ENCODE peak calls at places on chromosome 6, in ten cellular contexts. C, W, O, X, Z, R, L, A, B and H are unnamed samples.

GRCh38 chr6:95318137-95318536 is 259.2 kb upstream of the MANEA start:
- DNase-seq in C (no peak), W (no peak), O (no peak), X (no peak), Z (no peak), R (no peak), L (no peak), A (no peak), B (no peak), H (no peak)

GRCh38 chr6:27133281-27134227 is 113.9 kb upstream of the PRSS16 start:
- DNase-seq in C (peak), W (no peak), O (peak), X (peak), Z (peak), R (peak), L (peak), A (peak), B (peak), H (peak)

GRCh38 chr6:170066679-170067078 is 224.2 kb downstream of the DLL1 start:
- DNase-seq in C (no peak), W (no peak), O (no peak), X (no peak), Z (no peak), R (no peak), L (no peak), A (no peak), B (no peak), H (no peak)

GRCh38 chr6:52720301-52720700 is 43.0 kb downstream of the GSTA2 start:
- DNase-seq in C (no peak), W (no peak), O (no peak), X (no peak), Z (no peak), R (no peak), L (no peak), A (no peak), B (no peak), H (no peak)

GRCh38 chr6:152318278-152318677 is 318.9 kb downstream of the SYNE1 start:
- DNase-seq in C (peak), W (no peak), O (peak), X (no peak), Z (no peak), R (no peak), L (peak), A (peak), B (no peak), H (no peak)

GRCh38 chr6:130282234-130282995 is 59.7 kb upstream of the SAMD3 start:
- DNase-seq in C (no peak), W (peak), O (peak), X (no peak), Z (no peak), R (no peak), L (no peak), A (peak), B (peak), H (peak)

GRCh38 chr6:122432816-122433215 is 33.4 kb downstream of the HSF2 start:
- DNase-seq in C (no peak), W (no peak), O (peak), X (no peak), Z (no peak), R (no peak), L (no peak), A (no peak), B (no peak), H (peak)

GRCh38 chr6:170258395-170258794 is 32.5 kb downstream of the DLL1 start:
- DNase-seq in C (no peak), W (no peak), O (no peak), X (no peak), Z (no peak), R (no peak), L (no peak), A (no peak), B (no peak), H (no peak)

GRCh38 chr6:71091946-71092345 is 135.1 kb upstream of the B3GAT2 start:
- DNase-seq in C (no peak), W (no peak), O (no peak), X (no peak), Z (no peak), R (no peak), L (no peak), A (no peak), B (no peak), H (no peak)

GRCh38 chr6:155004017-155004416 is 8.9 kb downstream of the TIAM2 start:
- DNase-seq in C (no peak), W (no peak), O (no peak), X (no peak), Z (no peak), R (no peak), L (no peak), A (no peak), B (no peak), H (no peak)

GRCh38 chr6:1131285-1132079 is 180.4 kb upstream of the FOXQ1 start:
- DNase-seq in C (peak), W (peak), O (no peak), X (no peak), Z (no peak), R (no peak), L (no peak), A (peak), B (peak), H (peak)

GRCh38 chr6:18245642-18246041 is 18.7 kb downstream of the DEK start:
- DNase-seq in C (no peak), W (no peak), O (no peak), X (no peak), Z (no peak), R (no peak), L (no peak), A (no peak), B (no peak), H (no peak)

GRCh38 chr6:107329063-107329462 is 130.3 kb downstream of the PDSS2 start:
- DNase-seq in C (no peak), W (no peak), O (no peak), X (no peak), Z (no peak), R (no peak), L (no peak), A (no peak), B (no peak), H (no peak)

GRCh38 chr6:18314317-18314997 is 50.1 kb upstream of the DEK start:
- DNase-seq in C (no peak), W (no peak), O (no peak), X (no peak), Z (no peak), R (no peak), L (no peak), A (no peak), B (no peak), H (no peak)

GRCh38 chr6:169224185-169224695 is 29.4 kb downstream of the THBS2 start:
- DNase-seq in C (peak), W (no peak), O (peak), X (no peak), Z (no peak), R (no peak), L (no peak), A (peak), B (no peak), H (peak)

GRCh38 chr6:110039996-110040383 is 61.9 kb downstream of the GPR6 start:
- DNase-seq in C (peak), W (peak), O (peak), X (peak), Z (no peak), R (no peak), L (no peak), A (peak), B (peak), H (no peak)

GRCh38 chr6:160088069-160088773 is 33.4 kb upstream of the SLC22A1 start:
- DNase-seq in C (peak), W (peak), O (peak), X (no peak), Z (no peak), R (no peak), L (peak), A (peak), B (peak), H (peak)

GRCh38 chr6:170051229-170052172 is 239.4 kb downstream of the DLL1 start:
- DNase-seq in C (no peak), W (no peak), O (no peak), X (peak), Z (no peak), R (no peak), L (no peak), A (no peak), B (no peak), H (no peak)

DNA sequence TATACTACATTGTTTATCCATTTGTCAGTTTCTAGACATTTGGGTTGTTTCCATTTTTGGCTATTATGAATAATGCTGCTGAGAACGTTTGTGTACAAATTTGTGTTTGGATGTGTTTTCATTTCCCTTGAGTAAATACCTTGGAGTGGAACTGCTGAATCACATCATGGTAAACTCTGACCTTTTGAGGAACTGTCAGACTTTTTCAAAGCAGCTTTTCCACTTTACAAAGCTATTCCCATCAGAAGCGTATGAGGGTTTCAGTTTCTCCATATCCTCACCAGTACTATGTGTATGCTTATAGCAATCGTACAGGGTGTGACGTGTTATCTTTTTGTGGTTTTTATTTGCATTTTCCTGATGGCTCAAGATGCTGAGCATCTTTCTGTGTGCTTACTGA is 103.7 kb downstream of the MYO6 start:
- DNase-seq in C (no peak), W (no peak), O (peak), X (no peak), Z (no peak), R (no peak), L (no peak), A (peak), B (peak), H (no peak)
- H3K4me3 ChIP-seq in C (no peak), W (no peak), O (no peak), X (no peak), Z (no peak), R (no peak), L (no peak), A (no peak), B (no peak), H (no peak)

DNA sequence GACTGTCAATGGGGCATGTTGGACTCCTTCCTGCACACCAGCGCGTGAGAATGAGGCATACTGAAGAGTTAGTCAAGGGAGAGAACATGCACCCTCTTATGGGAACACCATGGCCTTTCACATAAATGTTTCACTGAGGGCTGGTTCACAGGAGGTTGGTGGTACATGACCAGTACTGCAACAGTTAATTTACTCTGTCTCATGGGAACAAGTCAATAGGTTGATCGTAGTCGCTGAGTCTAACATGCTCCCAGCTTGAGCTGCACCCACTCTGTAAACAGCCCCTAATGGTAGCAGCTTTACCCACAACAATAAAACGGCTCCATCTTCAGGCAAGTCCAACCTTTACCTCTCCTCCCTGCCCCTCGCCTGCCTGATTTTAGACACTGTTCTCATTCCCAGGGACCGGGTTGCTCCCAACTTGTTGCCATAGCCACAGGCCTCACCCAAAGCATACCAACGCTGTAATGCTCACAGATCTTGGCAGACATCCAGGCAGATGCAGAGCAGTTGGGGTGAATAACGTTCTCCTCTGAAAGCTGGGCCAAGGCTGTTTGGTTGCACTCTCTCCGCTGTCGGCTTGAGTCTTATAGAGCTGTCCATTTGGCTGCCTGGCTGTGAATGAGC is 111.3 kb downstream of the LY86 start:
- DNase-seq in C (peak), W (peak), O (peak), X (no peak), Z (peak), R (no peak), L (peak), A (peak), B (peak), H (peak)
- TF ChIP-seq CTCF in C (no peak), W (no peak), O (no peak), X (no peak), Z (peak), R (no peak), L (no peak), A (peak), B (no peak), H (peak)

DNA sequence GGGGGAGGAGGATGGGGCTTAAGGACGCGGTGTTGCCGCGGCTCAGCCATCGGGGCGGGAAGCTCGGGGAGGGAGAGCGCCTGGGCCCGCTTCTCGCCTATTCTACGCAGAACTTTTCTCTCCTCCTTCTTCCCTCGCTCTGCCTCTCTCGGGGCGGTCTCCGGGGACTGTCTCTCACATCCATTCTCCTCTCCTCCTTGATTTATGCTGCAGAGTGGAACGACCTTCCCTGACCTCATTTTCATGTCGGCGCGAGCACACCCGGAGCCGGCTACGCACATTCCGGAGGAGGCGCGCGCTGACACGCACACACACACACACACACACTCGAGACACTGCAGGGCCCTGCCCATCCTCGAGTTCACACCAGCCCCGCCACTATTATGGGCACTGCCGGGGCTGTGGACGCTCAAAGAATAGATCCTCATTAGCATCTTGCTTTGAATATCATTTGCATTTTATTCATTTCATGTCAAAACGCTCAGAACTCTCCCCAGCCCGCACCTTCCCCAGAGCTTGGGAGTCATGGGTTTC is 36.7 kb downstream of the NCR2 start:
- DNase-seq in C (no peak), W (no peak), O (peak), X (no peak), Z (no peak), R (no peak), L (no peak), A (peak), B (peak), H (peak)
- H3K4me3 ChIP-seq in C (peak), W (no peak), O (peak), X (peak), Z (peak), R (peak), L (peak), A (peak), B (no peak), H (no peak)

DNA sequence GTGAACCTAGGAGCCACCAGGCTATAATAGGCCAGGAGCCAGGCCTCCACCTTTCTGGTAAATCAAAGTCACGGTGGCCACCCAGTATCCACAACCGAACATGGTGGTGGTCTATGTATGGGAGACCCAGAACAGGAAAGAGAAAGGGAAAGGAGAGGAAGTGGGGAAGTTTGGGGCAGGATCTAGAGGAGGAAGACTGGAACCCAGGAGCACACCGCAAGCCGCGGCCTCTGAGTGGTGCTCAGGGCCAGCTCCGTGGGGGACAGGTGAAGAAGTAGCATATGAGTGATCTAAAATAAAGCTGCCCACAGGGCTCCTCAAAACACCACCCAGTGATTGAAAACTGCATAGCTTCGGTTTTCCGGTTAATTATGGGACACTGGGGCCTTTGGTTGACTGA is 214.8 kb downstream of the ZDHHC14 start:
- DNase-seq in C (no peak), W (no peak), O (no peak), X (no peak), Z (no peak), R (no peak), L (no peak), A (no peak), B (no peak), H (no peak)
- TF ChIP-seq CTCF in C (no peak), W (no peak), O (no peak), X (no peak), Z (no peak), R (no peak), L (no peak), A (peak), B (no peak), H (no peak)